ENCODE peak calls at places on chromosomes 11 and 22, in four cellular contexts. F is fibroblast of lung, B is spleen, H is GM12865. Z is an unnamed sample.

GRCh38 chr11:6203327-6203726 is 2.0 kb upstream of the C11orf42 start:
- DNase-seq in F (peak; percentile 9), H (peak; percentile 67), B (no peak), Z (no peak)

GRCh38 chr11:116656011-116656410 is 116.8 kb downstream of the BUD13 start:
- DNase-seq in B (no peak), F (no peak), H (no peak), Z (no peak)

GRCh38 chr11:126696976-126697375 is 303.6 kb downstream of the KIRREL3 start:
- DNase-seq in H (no peak), F (no peak), B (no peak), Z (no peak)

GRCh38 chr11:65557280-65558001 is 718 bp downstream of the LTBP3 start:
- DNase-seq in B (peak; percentile 87), F (no peak), H (no peak), Z (no peak)

GRCh38 chr11:75490221-75491181 is 35.2 kb downstream of the GDPD5 start:
- DNase-seq in H (no peak), F (peak; percentile 68), B (no peak), Z (no peak)

GRCh38 chr11:70491696-70492472 is 93.6 kb downstream of the CTTN start:
- DNase-seq in H (no peak), B (peak; percentile 62), F (no peak), Z (no peak)

GRCh38 chr11:19187101-19187500 is 14.7 kb downstream of the CSRP3 start:
- DNase-seq in B (no peak), H (no peak), F (peak; percentile 41), Z (peak; percentile 9)

GRCh38 chr22:45896153-45896951 is 80.6 kb downstream of the WNT7B start:
- DNase-seq in F (no peak), B (no peak), H (no peak), Z (no peak)

GRCh38 chr11:79686703-79687419 is 246.0 kb upstream of the TENM4 start:
- DNase-seq in H (no peak), B (no peak), F (no peak), Z (no peak)

GRCh38 chr11:68052137-68052873 is 13.5 kb downstream of the TCIRG1 start:
- DNase-seq in H (no peak), B (no peak), F (no peak), Z (no peak)

GRCh38 chr11:70476669-70477068 is 78.3 kb downstream of the CTTN start:
- DNase-seq in B (no peak), F (no peak), H (no peak), Z (no peak)

GRCh38 chr11:2707736-2708135 is 7.9 kb upstream of the KCNQ1OT1 start:
- DNase-seq in F (no peak), B (peak; percentile 47), H (no peak), Z (no peak)

GRCh38 chr11:2708757-2709281 is 9.0 kb upstream of the KCNQ1OT1 start:
- DNase-seq in H (no peak), B (no peak), F (no peak), Z (no peak)

GRCh38 chr11:2711161-2711560 is 11.4 kb upstream of the KCNQ1OT1 start:
- DNase-seq in F (no peak), H (no peak), B (no peak), Z (no peak)

GRCh38 chr11:2708151-2708581 is 8.4 kb upstream of the KCNQ1OT1 start:
- DNase-seq in B (peak; percentile 53), F (no peak), H (no peak), Z (no peak)

DNA sequence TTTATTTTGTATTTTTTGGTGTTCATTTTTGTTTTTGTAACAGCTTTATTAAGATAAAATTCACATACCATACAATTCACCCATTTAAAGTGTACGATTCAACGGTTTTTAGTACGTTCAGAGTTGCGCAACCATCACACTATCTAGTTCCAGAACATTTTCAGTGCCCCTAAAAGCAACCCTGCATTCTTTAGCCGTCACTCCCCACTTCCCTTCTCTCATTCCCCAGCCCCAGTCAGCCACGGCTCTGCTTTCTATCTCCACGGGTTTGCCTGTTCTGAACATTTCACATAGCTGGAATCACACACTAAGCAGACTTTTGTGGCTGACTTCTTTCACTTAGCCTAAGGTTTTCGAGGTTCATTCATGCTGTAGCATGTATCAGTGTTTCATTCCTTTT is 9.6 kb upstream of the KCNQ1OT1 start:
- DNase-seq in F (no peak), B (no peak), H (no peak), Z (no peak)
- H3K4me3 ChIP-seq in F (peak overlapping the region; percentile 19), B (no peak overlapping the region), H (no peak overlapping the region), Z (no peak overlapping the region)

DNA sequence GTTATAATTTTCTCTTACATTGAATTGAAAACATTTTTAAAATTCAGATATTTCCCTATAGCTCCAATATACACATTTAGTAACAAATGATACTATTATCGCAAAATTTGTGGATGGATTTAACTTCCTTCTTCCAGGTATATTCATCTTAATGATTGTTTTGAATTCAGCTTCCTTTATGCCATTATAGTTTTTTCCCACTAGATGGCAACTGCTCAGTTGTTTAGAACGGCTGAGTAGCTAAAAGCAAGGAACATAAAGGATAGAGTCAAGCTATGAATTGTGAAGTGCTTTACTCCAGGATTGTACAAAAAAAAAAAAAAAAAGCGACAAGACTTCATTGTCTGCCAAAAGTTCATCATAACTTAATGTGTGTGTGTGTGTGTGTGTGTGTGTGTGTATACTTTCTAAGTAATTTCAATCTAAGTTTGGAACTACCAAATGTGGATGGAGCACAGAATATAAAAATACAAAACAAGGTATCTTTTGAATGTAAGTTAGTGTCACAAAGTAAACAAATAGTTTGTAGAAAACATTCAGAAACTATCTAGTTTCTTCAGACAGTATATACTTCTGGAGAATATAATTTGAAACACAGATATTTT is 846.4 kb downstream of the DLG2 start:
- DNase-seq in H (peak; percentile 5), F (peak; percentile 39), B (no peak), Z (peak; percentile 12)
- TF ChIP-seq CTCF in H (peak; percentile 37), F (peak; percentile 28), B (peak; percentile 35), Z (peak; percentile 29)

DNA sequence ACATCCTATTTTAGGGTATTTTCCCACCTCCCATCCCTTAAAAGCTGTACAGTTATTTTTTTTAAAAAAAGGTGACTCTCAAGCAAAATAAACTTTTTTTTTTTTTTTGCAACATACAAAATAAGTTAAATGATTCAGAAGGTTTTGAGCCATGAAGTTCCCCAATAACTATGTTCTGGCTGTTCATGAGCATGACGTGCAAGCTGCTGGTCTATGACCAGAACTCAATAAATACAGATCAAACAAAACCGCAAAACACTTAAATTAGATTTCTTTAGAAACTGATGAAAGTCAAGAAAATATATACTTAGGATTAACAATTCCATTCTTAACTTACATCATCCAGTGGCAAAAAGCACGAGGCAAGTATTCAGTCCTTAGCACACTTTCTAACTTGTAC is 24.1 kb upstream of the CLNS1A start:
- DNase-seq in B (no peak), H (no peak), F (no peak), Z (no peak)
- H3K4me3 ChIP-seq in B (no peak overlapping the region), H (no peak overlapping the region), F (no peak overlapping the region), Z (no peak overlapping the region)

GRCh38 chr22:20175597-20175900 is 24.7 kb upstream of the CCDC188 start:
- DNase-seq in H (no peak), B (no peak), F (peak; percentile 16), Z (no peak)

GRCh38 chr22:20173720-20174119 is 22.9 kb upstream of the CCDC188 start:
- DNase-seq in B (no peak), F (no peak), H (no peak), Z (no peak)

GRCh38 chr22:20176421-20177060 is 25.7 kb upstream of the CCDC188 start:
- DNase-seq in B (no peak), H (no peak), F (no peak), Z (no peak)

GRCh38 chr22:20173246-20173645 is 22.4 kb upstream of the CCDC188 start:
- DNase-seq in B (no peak), F (no peak), H (no peak), Z (no peak)

DNA sequence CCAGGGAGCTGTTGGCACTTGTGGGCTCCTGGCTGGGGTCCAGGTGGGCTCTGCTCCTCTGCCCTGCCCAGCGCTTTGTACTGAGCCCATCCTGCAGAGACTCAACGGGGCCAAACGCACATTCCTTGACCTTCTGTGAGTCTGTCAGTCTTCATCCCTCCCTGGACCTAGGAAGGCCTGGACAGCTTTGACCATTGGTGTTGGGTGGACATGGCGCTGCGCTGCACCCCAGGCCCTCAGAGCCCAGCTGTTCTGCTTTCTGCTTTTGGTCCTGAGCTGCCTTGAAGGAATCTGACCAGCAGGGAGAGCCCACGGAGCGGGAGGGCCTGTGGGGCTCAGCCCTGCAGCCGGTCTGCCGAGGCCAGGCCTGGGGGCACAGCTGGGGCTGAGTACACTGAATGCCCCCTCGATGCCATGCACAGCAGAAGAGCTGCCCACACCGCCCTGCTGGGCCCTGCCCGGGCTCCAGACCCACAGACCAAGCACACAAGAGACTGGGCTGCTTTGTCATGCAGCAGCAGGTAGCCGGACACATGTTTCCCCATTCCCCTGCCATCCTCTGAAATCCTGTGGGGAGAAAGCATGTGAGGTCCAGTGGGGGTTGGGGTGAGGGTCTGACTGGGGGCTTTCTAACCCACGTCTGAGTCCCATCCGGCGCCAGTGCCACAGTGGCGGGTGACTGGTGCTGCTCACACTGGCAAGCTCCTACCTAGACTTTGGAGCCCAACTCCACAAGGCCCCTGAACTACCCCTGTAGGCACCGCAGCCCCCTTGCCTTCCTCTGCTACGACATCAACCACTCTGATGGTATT is 24.1 kb upstream of the CCDC188 start:
- DNase-seq in F (peak; percentile 15), H (peak; percentile 6), B (no peak), Z (no peak)
- TF ChIP-seq CTCF in F (peak; percentile 33), H (no peak), B (no peak), Z (peak; percentile 41)

GRCh38 chr11:119666463-119667131 is 62.4 kb downstream of the NECTIN1 start:
- DNase-seq in B (peak; percentile 92), H (peak; percentile 80), F (peak; percentile 25), Z (no peak)

GRCh38 chr11:119668685-119669084 is 60.3 kb downstream of the NECTIN1 start:
- DNase-seq in B (no peak), H (no peak), F (no peak), Z (no peak)

GRCh38 chr11:119664701-119665420 is 64.1 kb downstream of the NECTIN1 start:
- DNase-seq in B (no peak), H (no peak), F (no peak), Z (no peak)

GRCh38 chr11:119664063-119664572 is 64.9 kb downstream of the NECTIN1 start:
- DNase-seq in H (no peak), B (no peak), F (no peak), Z (no peak)

GRCh38 chr11:119666061-119666460 is 62.9 kb downstream of the NECTIN1 start:
- DNase-seq in B (no peak), F (no peak), H (no peak), Z (no peak)
- H3K4me3 ChIP-seq in B (no peak overlapping the region), F (no peak overlapping the region), H (no peak overlapping the region), Z (no peak overlapping the region)

GRCh38 chr11:8230178-8230859 is 33.4 kb downstream of the LMO1 start:
- DNase-seq in H (no peak), F (no peak), B (peak; percentile 67), Z (no peak)
- TF ChIP-seq CTCF in H (no peak), F (no peak), B (no peak), Z (no peak)